ENCODE peak calls at places on chromosomes 13 and 19, in four cellular contexts. K is left lung, U is kidney epithelial cell, Z is ovary. E is an unnamed sample.

GRCh38 chr13:92500192-92500591 is 726.4 kb upstream of the GPC6 start:
- DNase-seq in U (no peak), K (no peak), Z (no peak), E (no peak)

GRCh38 chr13:112887151-112887550 is 81.9 kb upstream of the MCF2L start:
- DNase-seq in U (no peak), Z (no peak), K (no peak), E (no peak)

GRCh38 chr13:34153428-34154180 is 335.7 kb downstream of the RFC3 start:
- DNase-seq in U (no peak), Z (no peak), K (no peak), E (no peak)

GRCh38 chr13:80133631-80134083 is 207.3 kb downstream of the SPRY2 start:
- DNase-seq in K (no peak), U (no peak), Z (no peak), E (no peak)

GRCh38 chr19:52941941-52942370 is 18.7 kb upstream of the ZNF888 start:
- DNase-seq in Z (peak), K (peak), U (no peak), E (no peak)

GRCh38 chr13:24161010-24161775 is 673 bp downstream of the SPATA13 start:
- DNase-seq in U (no peak), Z (no peak), K (peak), E (no peak)

GRCh38 chr13:40175639-40176038 is 490.8 kb downstream of the FOXO1 start:
- DNase-seq in U (no peak), K (no peak), Z (no peak), E (no peak)

GRCh38 chr19:11138659-11139526 is 16.7 kb downstream of the SPC24 start:
- DNase-seq in U (peak), K (peak), Z (peak), E (no peak)

GRCh38 chr19:43781630-43782310 is 997 bp upstream of the KCNN4 start:
- DNase-seq in U (no peak), K (no peak), Z (no peak), E (no peak)

GRCh38 chr19:10826846-10827245 is 9.2 kb downstream of the TMED1 start:
- DNase-seq in U (no peak), Z (no peak), K (no peak), E (no peak)

GRCh38 chr13:20015763-20016162 is 57.2 kb downstream of the ZMYM2 start:
- DNase-seq in Z (no peak), U (no peak), K (no peak), E (no peak)

GRCh38 chr13:100527644-100528043 is 60.9 kb downstream of the GGACT start:
- DNase-seq in U (no peak), Z (no peak), K (no peak), E (no peak)

GRCh38 chr13:97477824-97478223 is 43.9 kb downstream of the RAP2A start:
- DNase-seq in K (no peak), U (no peak), Z (no peak), E (no peak)

GRCh38 chr13:20475927-20476691 is 49.5 kb downstream of the CRYL1 start:
- DNase-seq in K (no peak), Z (no peak), U (no peak), E (no peak)

GRCh38 chr19:8811315-8812172 is 20.6 kb downstream of the ZNF558 start:
- DNase-seq in U (no peak), K (no peak), Z (no peak), E (no peak)

GRCh38 chr19:4037301-4037949 is 29.3 kb downstream of the ZBTB7A start:
- DNase-seq in K (no peak), U (no peak), Z (no peak), E (no peak)

GRCh38 chr13:39038569-39038898 is 278 bp downstream of the NHLRC3 start:
- DNase-seq in K (no peak), U (no peak), Z (no peak), E (no peak)

GRCh38 chr19:2333807-2334211 is 5.3 kb downstream of the SPPL2B start:
- DNase-seq in K (no peak), U (no peak), Z (no peak), E (no peak)

GRCh38 chr19:35977446-35978222 is 17.4 kb upstream of the SDHAF1 start:
- DNase-seq in K (no peak), Z (no peak), U (no peak), E (no peak)

GRCh38 chr19:1064661-1065605 is 2.0 kb upstream of the ARHGAP45 start:
- DNase-seq in K (peak), U (no peak), Z (peak), E (peak)

GRCh38 chr13:110116072-110116487 is 190.9 kb downstream of the COL4A1 start:
- DNase-seq in Z (peak), K (peak), U (no peak), E (no peak)

GRCh38 chr19:50308991-50309390 is 20.2 kb downstream of the KCNC3 start:
- DNase-seq in U (no peak), Z (no peak), K (no peak), E (no peak)

GRCh38 chr13:52003551-52003950 is 7.7 kb downstream of the ATP7B start:
- DNase-seq in U (no peak), Z (no peak), K (no peak), E (no peak)

GRCh38 chr13:50797081-50797480 is 46.4 kb downstream of the DLEU7 start:
- DNase-seq in K (no peak), Z (no peak), U (no peak), E (no peak)

DNA sequence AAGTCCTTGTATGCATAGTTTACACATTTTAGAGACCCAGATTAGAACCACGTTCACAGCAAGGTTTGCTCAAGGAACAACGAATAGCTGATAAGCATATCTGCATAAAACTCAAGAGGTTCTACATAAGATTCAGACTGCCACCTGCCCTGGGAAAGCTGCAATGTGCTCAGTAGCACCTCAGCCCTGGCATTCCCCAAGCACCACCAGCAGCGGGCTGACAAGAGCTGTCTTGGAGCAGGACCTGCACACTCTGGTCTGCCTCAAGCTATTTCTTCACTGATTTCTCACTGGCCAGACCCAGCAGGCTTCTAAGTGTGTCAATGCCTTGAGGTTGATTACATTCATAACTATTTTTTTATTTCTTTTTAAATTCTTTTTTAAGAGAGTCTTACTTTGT is 65.8 kb upstream of the UQCRFS1 start:
- DNase-seq in Z (no peak), U (no peak), K (no peak), E (no peak)
- TF ChIP-seq CTCF in Z (no peak), U (no peak), K (no peak), E (no peak)

GRCh38 chr13:77544365-77544764 is 8.9 kb downstream of the SCEL start:
- DNase-seq in U (no peak), Z (peak), K (peak), E (peak)
- H3K4me3 ChIP-seq in U (no peak), Z (no peak), K (no peak), E (no peak)

GRCh38 chr19:38728752-38729541 is 15.3 kb downstream of the CAPN12 start:
- DNase-seq in K (peak), Z (peak), U (no peak), E (no peak)

GRCh38 chr19:38730470-38730730 is 13.9 kb downstream of the CAPN12 start:
- DNase-seq in U (no peak), K (no peak), Z (no peak), E (no peak)

GRCh38 chr19:38727868-38728660 is 16.2 kb downstream of the CAPN12 start:
- DNase-seq in U (no peak), Z (peak), K (peak), E (no peak)

GRCh38 chr19:38730731-38731589 is 13.3 kb downstream of the CAPN12 start:
- DNase-seq in Z (peak), K (peak), U (no peak), E (no peak)

GRCh38 chr19:38729653-38730469 is 14.4 kb downstream of the CAPN12 start:
- DNase-seq in Z (peak), U (no peak), K (peak), E (no peak)
- TF ChIP-seq CTCF in Z (peak), U (peak), K (peak), E (peak)

DNA sequence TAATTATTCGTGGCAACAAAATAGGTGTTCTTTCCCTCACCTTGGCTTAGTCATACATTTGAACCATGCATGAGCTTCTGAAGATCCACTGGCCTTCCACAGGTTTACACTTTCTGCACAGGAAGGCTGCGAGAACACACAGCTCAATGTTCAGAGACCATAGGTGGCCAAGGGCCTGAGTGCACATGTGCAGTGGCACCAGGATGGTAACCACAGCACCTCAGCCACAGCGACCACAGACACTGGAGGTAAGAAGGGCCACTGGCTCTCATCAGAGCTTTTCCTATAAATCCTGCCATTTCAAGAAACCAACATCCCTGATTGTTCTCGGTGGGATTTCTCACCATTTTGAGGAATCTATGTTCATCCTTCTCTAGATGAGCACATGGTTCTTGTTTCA is 1.6 kb downstream of the DCLK1 start:
- DNase-seq in K (no peak), U (no peak), Z (no peak), E (no peak)
- H3K4me3 ChIP-seq in K (no peak), U (no peak), Z (no peak), E (peak)

GRCh38 chr19:51615991-51616390 is 14.2 kb downstream of the SIGLEC5 start:
- DNase-seq in K (no peak), Z (no peak), U (no peak), E (no peak)

GRCh38 chr19:51626675-51627074 is 3.5 kb downstream of the SIGLEC5 start:
- DNase-seq in K (no peak), Z (no peak), U (no peak), E (no peak)

GRCh38 chr19:51621178-51621577 is 9.0 kb downstream of the SIGLEC5 start:
- DNase-seq in Z (no peak), U (no peak), K (no peak), E (no peak)
- TF ChIP-seq CTCF in Z (no peak), U (no peak), K (no peak), E (no peak)

DNA sequence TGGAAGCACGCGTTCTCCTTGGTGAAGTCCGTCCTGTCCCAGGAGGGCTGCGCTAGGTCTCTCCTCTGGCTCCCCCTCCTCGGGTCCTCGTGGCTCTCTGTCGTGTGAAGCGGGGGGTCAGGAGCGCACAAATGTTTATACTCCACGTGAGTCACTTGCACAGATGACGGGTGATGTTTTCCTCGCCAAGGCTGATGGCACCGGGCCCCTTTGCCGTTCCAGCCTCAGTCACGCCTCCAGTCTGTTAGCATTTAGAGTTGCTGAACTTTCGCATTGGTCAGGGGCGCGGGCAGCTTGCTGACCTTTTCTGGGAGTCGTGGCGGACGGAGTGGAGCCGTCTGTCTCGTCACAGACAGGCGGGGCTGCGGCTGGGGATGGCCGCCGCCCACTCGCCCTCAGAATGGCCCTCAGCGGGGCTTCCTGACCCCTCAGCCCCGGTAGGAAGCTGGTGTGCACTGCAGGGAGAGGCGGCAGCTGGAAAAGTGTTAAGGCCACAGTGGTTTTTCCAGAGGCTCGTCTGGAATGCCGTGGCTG is 13.7 kb downstream of the KLHL26 start:
- DNase-seq in U (no peak), Z (peak), K (no peak), E (peak)
- H3K4me3 ChIP-seq in U (no peak), Z (no peak), K (no peak), E (no peak)

GRCh38 chr19:12513531-12514061 is 29.0 kb upstream of the ZNF709 start:
- DNase-seq in K (no peak), Z (peak), U (no peak), E (no peak)
- TF ChIP-seq CTCF in K (no peak), Z (no peak), U (no peak), E (no peak)

DNA sequence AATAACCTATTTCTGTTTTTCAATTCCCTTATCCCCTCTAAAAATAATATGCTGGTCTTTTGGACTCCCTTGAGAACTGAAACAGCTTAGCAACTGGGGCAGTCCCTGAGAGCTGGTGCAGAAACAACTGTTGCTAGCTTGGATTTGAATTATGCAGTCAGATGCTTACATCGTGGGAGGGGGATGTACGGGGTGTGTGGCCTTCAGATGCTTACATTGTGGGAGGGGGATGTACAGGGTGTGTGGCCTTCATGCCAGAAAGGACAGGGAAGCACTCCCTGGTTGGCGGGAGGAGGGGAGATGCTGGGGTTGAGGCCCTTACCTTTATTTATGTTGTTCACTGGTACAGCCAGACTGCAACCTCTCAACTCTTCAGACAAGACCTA is 25.6 kb downstream of the LRCH1 start:
- DNase-seq in Z (no peak), K (no peak), U (no peak), E (no peak)
- H3K4me3 ChIP-seq in Z (no peak), K (no peak), U (no peak), E (no peak)

GRCh38 chr19:56120371-56121179 is 520 bp downstream of the ZNF787 start:
- DNase-seq in U (no peak), Z (peak), K (peak), E (peak)
- TF ChIP-seq CTCF in U (peak), Z (peak), K (peak), E (no peak)